ENCODE peak calls at places on chromosomes 16 and 17, in nine cellular contexts. One of them, this sample, is unnamed.

GRCh38 chr17:73191443-73192218 is 1.2 kb upstream of the COG1 start:
- DNase-seq in mammary epithelial cell: peak
- DNase-seq in cardiac muscle cell: peak
- DNase-seq in bronchial epithelial cell: peak
- DNase-seq in uterus: peak
- DNase-seq in hepatocyte: peak
- DNase-seq in colonic mucosa: peak
- DNase-seq in A549: peak
- DNase-seq in mucosa of descending colon: no peak
- DNase-seq in this sample: peak

GRCh38 chr16:81610144-81610842 is 165.7 kb downstream of the CMIP start:
- DNase-seq in mucosa of descending colon: peak
- DNase-seq in bronchial epithelial cell: no peak
- DNase-seq in hepatocyte: peak
- DNase-seq in colonic mucosa: peak
- DNase-seq in mammary epithelial cell: peak
- DNase-seq in uterus: peak
- DNase-seq in A549: no peak
- DNase-seq in cardiac muscle cell: peak
- DNase-seq in this sample: peak

GRCh38 chr17:6551909-6552768 is 4.2 kb downstream of the PITPNM3 start:
- DNase-seq in colonic mucosa: peak
- DNase-seq in mucosa of descending colon: peak
- DNase-seq in cardiac muscle cell: no peak
- DNase-seq in A549: no peak
- DNase-seq in bronchial epithelial cell: peak
- DNase-seq in uterus: no peak
- DNase-seq in hepatocyte: peak
- DNase-seq in mammary epithelial cell: peak
- DNase-seq in this sample: peak

GRCh38 chr17:750431-751037 is 1.5 kb downstream of the GEMIN4 start:
- DNase-seq in mammary epithelial cell: no peak
- DNase-seq in colonic mucosa: no peak
- DNase-seq in cardiac muscle cell: no peak
- DNase-seq in hepatocyte: no peak
- DNase-seq in mucosa of descending colon: no peak
- DNase-seq in uterus: no peak
- DNase-seq in A549: no peak
- DNase-seq in bronchial epithelial cell: peak
- DNase-seq in this sample: no peak

GRCh38 chr16:85634747-85635544 is 21.8 kb downstream of the GSE1 start:
- DNase-seq in mucosa of descending colon: no peak
- DNase-seq in bronchial epithelial cell: no peak
- DNase-seq in mammary epithelial cell: no peak
- DNase-seq in colonic mucosa: no peak
- DNase-seq in cardiac muscle cell: no peak
- DNase-seq in uterus: no peak
- DNase-seq in A549: no peak
- DNase-seq in hepatocyte: no peak
- DNase-seq in this sample: no peak

GRCh38 chr17:5425826-5426225 is 5.8 kb downstream of the RPAIN start:
- DNase-seq in mucosa of descending colon: no peak
- DNase-seq in cardiac muscle cell: no peak
- DNase-seq in bronchial epithelial cell: no peak
- DNase-seq in A549: no peak
- DNase-seq in mammary epithelial cell: no peak
- DNase-seq in colonic mucosa: no peak
- DNase-seq in uterus: no peak
- DNase-seq in hepatocyte: no peak
- DNase-seq in this sample: no peak

GRCh38 chr17:39069114-39069756 is 82.2 kb downstream of the PLXDC1 start:
- DNase-seq in colonic mucosa: no peak
- DNase-seq in cardiac muscle cell: peak
- DNase-seq in mammary epithelial cell: peak
- DNase-seq in uterus: no peak
- DNase-seq in bronchial epithelial cell: peak
- DNase-seq in mucosa of descending colon: no peak
- DNase-seq in A549: peak
- DNase-seq in hepatocyte: peak
- DNase-seq in this sample: no peak

GRCh38 chr17:57567278-57567677 is 177.8 kb downstream of the CCDC182 start:
- DNase-seq in cardiac muscle cell: no peak
- DNase-seq in mucosa of descending colon: no peak
- DNase-seq in A549: no peak
- DNase-seq in bronchial epithelial cell: no peak
- DNase-seq in uterus: no peak
- DNase-seq in colonic mucosa: no peak
- DNase-seq in mammary epithelial cell: no peak
- DNase-seq in hepatocyte: no peak
- DNase-seq in this sample: no peak

GRCh38 chr17:44820631-44821196 is 9.4 kb downstream of the GJC1 start:
- DNase-seq in cardiac muscle cell: peak
- DNase-seq in A549: peak
- DNase-seq in hepatocyte: peak
- DNase-seq in bronchial epithelial cell: peak
- DNase-seq in colonic mucosa: no peak
- DNase-seq in uterus: no peak
- DNase-seq in mucosa of descending colon: no peak
- DNase-seq in mammary epithelial cell: peak
- DNase-seq in this sample: no peak

GRCh38 chr16:84374160-84374489 is 5.8 kb downstream of the ATP2C2 start:
- DNase-seq in hepatocyte: no peak
- DNase-seq in A549: no peak
- DNase-seq in colonic mucosa: no peak
- DNase-seq in cardiac muscle cell: no peak
- DNase-seq in uterus: no peak
- DNase-seq in mucosa of descending colon: no peak
- DNase-seq in bronchial epithelial cell: peak
- DNase-seq in mammary epithelial cell: no peak
- DNase-seq in this sample: no peak

GRCh38 chr16:57585051-57585687 is 42.7 kb downstream of the ADGRG5 start:
- DNase-seq in A549: no peak
- DNase-seq in mammary epithelial cell: no peak
- DNase-seq in uterus: no peak
- DNase-seq in cardiac muscle cell: no peak
- DNase-seq in colonic mucosa: no peak
- DNase-seq in mucosa of descending colon: no peak
- DNase-seq in hepatocyte: no peak
- DNase-seq in bronchial epithelial cell: no peak
- DNase-seq in this sample: no peak

GRCh38 chr17:4331614-4332013 is 34.9 kb downstream of the UBE2G1 start:
- DNase-seq in colonic mucosa: no peak
- DNase-seq in cardiac muscle cell: no peak
- DNase-seq in mammary epithelial cell: no peak
- DNase-seq in hepatocyte: no peak
- DNase-seq in mucosa of descending colon: no peak
- DNase-seq in uterus: no peak
- DNase-seq in bronchial epithelial cell: no peak
- DNase-seq in A549: no peak
- DNase-seq in this sample: no peak

GRCh38 chr17:73168667-73169066 is 3.9 kb downstream of the SSTR2 start:
- DNase-seq in A549: no peak
- DNase-seq in mammary epithelial cell: no peak
- DNase-seq in cardiac muscle cell: no peak
- DNase-seq in mucosa of descending colon: no peak
- DNase-seq in colonic mucosa: no peak
- DNase-seq in uterus: no peak
- DNase-seq in hepatocyte: no peak
- DNase-seq in bronchial epithelial cell: no peak
- DNase-seq in this sample: no peak

GRCh38 chr17:61159415-61159814 is 240.2 kb upstream of the TBX2 start:
- DNase-seq in mammary epithelial cell: no peak
- DNase-seq in mucosa of descending colon: no peak
- DNase-seq in hepatocyte: no peak
- DNase-seq in A549: no peak
- DNase-seq in colonic mucosa: no peak
- DNase-seq in cardiac muscle cell: no peak
- DNase-seq in uterus: no peak
- DNase-seq in bronchial epithelial cell: no peak
- DNase-seq in this sample: no peak

GRCh38 chr17:81065500-81065899 is 30.5 kb downstream of the BAIAP2 start:
- DNase-seq in mucosa of descending colon: no peak
- DNase-seq in mammary epithelial cell: no peak
- DNase-seq in A549: no peak
- DNase-seq in hepatocyte: no peak
- DNase-seq in uterus: no peak
- DNase-seq in cardiac muscle cell: no peak
- DNase-seq in colonic mucosa: no peak
- DNase-seq in bronchial epithelial cell: no peak
- DNase-seq in this sample: no peak

GRCh38 chr16:60259956-60260355 is 1525.8 kb upstream of the GOT2 start:
- DNase-seq in colonic mucosa: no peak
- DNase-seq in A549: no peak
- DNase-seq in cardiac muscle cell: no peak
- DNase-seq in hepatocyte: no peak
- DNase-seq in mammary epithelial cell: no peak
- DNase-seq in bronchial epithelial cell: no peak
- DNase-seq in mucosa of descending colon: no peak
- DNase-seq in uterus: no peak
- DNase-seq in this sample: no peak

GRCh38 chr16:1642148-1642547 is 30.0 kb downstream of the CRAMP1 start:
- DNase-seq in A549: no peak
- DNase-seq in bronchial epithelial cell: no peak
- DNase-seq in mucosa of descending colon: no peak
- DNase-seq in uterus: no peak
- DNase-seq in cardiac muscle cell: no peak
- DNase-seq in mammary epithelial cell: no peak
- DNase-seq in hepatocyte: no peak
- DNase-seq in colonic mucosa: no peak
- DNase-seq in this sample: no peak

GRCh38 chr16:72990571-72990970 is 57.4 kb downstream of the ZFHX3 start:
- DNase-seq in bronchial epithelial cell: no peak
- DNase-seq in colonic mucosa: no peak
- DNase-seq in mammary epithelial cell: no peak
- DNase-seq in cardiac muscle cell: no peak
- DNase-seq in A549: no peak
- DNase-seq in hepatocyte: no peak
- DNase-seq in uterus: no peak
- DNase-seq in mucosa of descending colon: no peak
- DNase-seq in this sample: no peak
- H3K4me3 ChIP-seq in bronchial epithelial cell: peak
- H3K4me3 ChIP-seq in colonic mucosa: no peak
- H3K4me3 ChIP-seq in mammary epithelial cell: no peak
- H3K4me3 ChIP-seq in cardiac muscle cell: no peak
- H3K4me3 ChIP-seq in A549: no peak
- H3K4me3 ChIP-seq in hepatocyte: no peak
- H3K4me3 ChIP-seq in uterus: no peak
- H3K4me3 ChIP-seq in mucosa of descending colon: no peak
- H3K4me3 ChIP-seq in this sample: no peak

GRCh38 chr16:68113765-68114240 is 28.6 kb downstream of the NFATC3 start:
- DNase-seq in cardiac muscle cell: no peak
- DNase-seq in uterus: no peak
- DNase-seq in A549: no peak
- DNase-seq in colonic mucosa: no peak
- DNase-seq in hepatocyte: no peak
- DNase-seq in bronchial epithelial cell: no peak
- DNase-seq in mammary epithelial cell: no peak
- DNase-seq in mucosa of descending colon: no peak
- DNase-seq in this sample: no peak
- TF ChIP-seq CTCF in cardiac muscle cell: no peak
- TF ChIP-seq CTCF in uterus: no peak
- TF ChIP-seq CTCF in A549: no peak
- TF ChIP-seq CTCF in colonic mucosa: no peak
- TF ChIP-seq CTCF in hepatocyte: no peak
- TF ChIP-seq CTCF in bronchial epithelial cell: no peak
- TF ChIP-seq CTCF in mammary epithelial cell: no peak
- TF ChIP-seq CTCF in mucosa of descending colon: no peak
- TF ChIP-seq CTCF in this sample: no peak

DNA sequence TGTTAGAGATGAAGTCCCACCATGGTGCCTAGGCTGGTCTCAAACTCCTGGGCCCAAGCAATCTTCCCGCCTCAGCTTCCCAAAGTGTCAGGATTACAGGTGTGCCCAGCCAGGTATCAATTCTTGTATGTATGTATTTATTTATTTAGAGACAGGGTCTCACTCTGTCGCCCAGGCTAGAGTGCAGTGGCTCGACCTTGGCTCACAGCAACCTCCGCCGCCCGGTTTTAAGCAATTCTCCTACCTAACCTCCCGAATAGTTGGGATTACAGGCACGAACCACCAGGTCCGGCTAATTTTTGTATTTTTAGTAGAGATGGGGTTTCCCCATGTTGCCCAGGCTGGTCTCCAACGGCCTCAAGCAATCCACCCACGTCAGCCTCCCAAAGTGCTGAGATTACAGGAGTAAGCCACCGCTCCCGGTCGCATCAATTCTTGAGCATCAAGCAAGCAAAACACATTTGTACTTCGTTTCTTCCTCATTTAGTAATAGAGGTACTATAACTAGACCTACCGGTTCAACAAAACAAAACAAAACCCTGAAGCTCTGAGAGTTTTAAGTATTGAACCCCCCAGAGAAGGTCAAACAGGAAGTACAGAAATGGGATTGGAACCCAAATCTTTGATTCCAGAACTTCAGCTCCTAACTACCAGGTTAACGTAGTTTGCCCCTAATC is 1.0 kb upstream of the ZNF500 start:
- DNase-seq in A549: no peak
- DNase-seq in colonic mucosa: peak
- DNase-seq in mammary epithelial cell: peak
- DNase-seq in cardiac muscle cell: peak
- DNase-seq in hepatocyte: no peak
- DNase-seq in bronchial epithelial cell: peak
- DNase-seq in mucosa of descending colon: no peak
- DNase-seq in uterus: peak
- DNase-seq in this sample: no peak
- H3K4me3 ChIP-seq in A549: peak
- H3K4me3 ChIP-seq in colonic mucosa: peak
- H3K4me3 ChIP-seq in mammary epithelial cell: peak
- H3K4me3 ChIP-seq in cardiac muscle cell: peak
- H3K4me3 ChIP-seq in hepatocyte: no peak
- H3K4me3 ChIP-seq in bronchial epithelial cell: peak
- H3K4me3 ChIP-seq in mucosa of descending colon: peak
- H3K4me3 ChIP-seq in uterus: peak
- H3K4me3 ChIP-seq in this sample: peak

GRCh38 chr17:14690704-14691103 is 389.8 kb downstream of the HS3ST3B1 start:
- DNase-seq in uterus: no peak
- DNase-seq in mammary epithelial cell: no peak
- DNase-seq in bronchial epithelial cell: no peak
- DNase-seq in cardiac muscle cell: no peak
- DNase-seq in colonic mucosa: no peak
- DNase-seq in hepatocyte: no peak
- DNase-seq in mucosa of descending colon: no peak
- DNase-seq in A549: no peak
- DNase-seq in this sample: no peak

GRCh38 chr17:14693382-14693781 is 392.5 kb downstream of the HS3ST3B1 start:
- DNase-seq in cardiac muscle cell: no peak
- DNase-seq in A549: no peak
- DNase-seq in colonic mucosa: no peak
- DNase-seq in bronchial epithelial cell: no peak
- DNase-seq in mammary epithelial cell: no peak
- DNase-seq in uterus: no peak
- DNase-seq in hepatocyte: no peak
- DNase-seq in mucosa of descending colon: no peak
- DNase-seq in this sample: no peak

DNA sequence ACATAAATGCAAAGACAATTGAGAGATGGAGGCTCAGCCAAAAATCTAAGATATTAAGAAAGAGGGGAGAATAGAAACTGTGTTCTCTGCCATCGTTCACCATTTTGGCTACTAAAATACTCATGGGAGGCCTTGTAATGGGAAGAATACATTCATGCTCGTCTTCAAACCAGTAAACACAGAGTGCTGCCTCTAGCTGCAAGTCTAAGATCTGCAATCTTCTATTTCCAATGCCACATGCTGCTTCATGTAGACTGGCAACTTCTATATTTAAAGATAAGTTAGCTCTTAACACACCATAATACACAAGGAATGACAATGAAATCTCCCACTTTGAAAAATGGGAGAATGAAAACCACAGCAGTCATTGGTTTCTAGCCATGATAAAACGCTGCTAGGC is 387.3 kb downstream of the HS3ST3B1 start:
- DNase-seq in bronchial epithelial cell: peak
- DNase-seq in hepatocyte: no peak
- DNase-seq in colonic mucosa: no peak
- DNase-seq in mucosa of descending colon: no peak
- DNase-seq in mammary epithelial cell: no peak
- DNase-seq in uterus: no peak
- DNase-seq in cardiac muscle cell: no peak
- DNase-seq in A549: no peak
- DNase-seq in this sample: no peak
- TF ChIP-seq CTCF in bronchial epithelial cell: no peak
- TF ChIP-seq CTCF in hepatocyte: peak
- TF ChIP-seq CTCF in colonic mucosa: no peak
- TF ChIP-seq CTCF in mucosa of descending colon: no peak
- TF ChIP-seq CTCF in mammary epithelial cell: peak
- TF ChIP-seq CTCF in uterus: no peak
- TF ChIP-seq CTCF in cardiac muscle cell: peak
- TF ChIP-seq CTCF in A549: no peak
- TF ChIP-seq CTCF in this sample: no peak

This sample was measured in lung.